ENCODE peak calls at places on chromosomes 13 and 19, in nine cellular contexts. One of them, this sample, is unnamed. For H3K9me3, the result is how much of the 10 kb centered on the place peaks cover.

GRCh38 chr19:18373892-18374629 is 11.9 kb upstream of the GDF15 start:
- DNase-seq in Peyer's patch: peak
- DNase-seq in esophagus squamous epithelium: peak
- DNase-seq in IMR-90: peak
- DNase-seq in sigmoid colon: peak
- DNase-seq in transverse colon: peak
- DNase-seq in upper lobe of left lung: peak
- DNase-seq in breast epithelium: peak
- DNase-seq in heart left ventricle: peak
- DNase-seq in this sample: peak

GRCh38 chr13:41352935-41353801 is 42.1 kb downstream of the NAA16 start:
- DNase-seq in Peyer's patch: no peak
- DNase-seq in esophagus squamous epithelium: no peak
- DNase-seq in IMR-90: peak
- DNase-seq in sigmoid colon: no peak
- DNase-seq in transverse colon: no peak
- DNase-seq in upper lobe of left lung: no peak
- DNase-seq in breast epithelium: no peak
- DNase-seq in heart left ventricle: no peak
- DNase-seq in this sample: no peak

GRCh38 chr19:10826236-10826635 is 9.8 kb downstream of the TMED1 start:
- DNase-seq in Peyer's patch: no peak
- DNase-seq in esophagus squamous epithelium: no peak
- DNase-seq in IMR-90: no peak
- DNase-seq in sigmoid colon: no peak
- DNase-seq in transverse colon: no peak
- DNase-seq in upper lobe of left lung: no peak
- DNase-seq in breast epithelium: no peak
- DNase-seq in heart left ventricle: no peak
- DNase-seq in this sample: no peak

GRCh38 chr13:25864116-25864515 is 187.7 kb downstream of the SHISA2 start:
- DNase-seq in Peyer's patch: no peak
- DNase-seq in esophagus squamous epithelium: no peak
- DNase-seq in IMR-90: no peak
- DNase-seq in sigmoid colon: no peak
- DNase-seq in transverse colon: no peak
- DNase-seq in upper lobe of left lung: no peak
- DNase-seq in breast epithelium: no peak
- DNase-seq in heart left ventricle: no peak
- DNase-seq in this sample: no peak

GRCh38 chr13:111388851-111389500 is 68.5 kb downstream of the TEX29 start:
- DNase-seq in Peyer's patch: no peak
- DNase-seq in esophagus squamous epithelium: no peak
- DNase-seq in IMR-90: no peak
- DNase-seq in sigmoid colon: no peak
- DNase-seq in transverse colon: no peak
- DNase-seq in upper lobe of left lung: peak
- DNase-seq in breast epithelium: no peak
- DNase-seq in heart left ventricle: no peak
- DNase-seq in this sample: no peak

GRCh38 chr19:1467512-1468273 is 11.3 kb downstream of the C19orf25 start:
- DNase-seq in Peyer's patch: no peak
- DNase-seq in esophagus squamous epithelium: no peak
- DNase-seq in IMR-90: no peak
- DNase-seq in sigmoid colon: no peak
- DNase-seq in transverse colon: no peak
- DNase-seq in upper lobe of left lung: no peak
- DNase-seq in breast epithelium: no peak
- DNase-seq in heart left ventricle: peak
- DNase-seq in this sample: no peak

GRCh38 chr13:60758637-60759036 is 361.6 kb downstream of the TDRD3 start:
- DNase-seq in Peyer's patch: no peak
- DNase-seq in esophagus squamous epithelium: no peak
- DNase-seq in IMR-90: no peak
- DNase-seq in sigmoid colon: no peak
- DNase-seq in transverse colon: no peak
- DNase-seq in upper lobe of left lung: no peak
- DNase-seq in breast epithelium: no peak
- DNase-seq in heart left ventricle: no peak
- DNase-seq in this sample: peak

GRCh38 chr13:95652821-95653220 is 8.3 kb upstream of the DZIP1 start:
- DNase-seq in Peyer's patch: no peak
- DNase-seq in esophagus squamous epithelium: no peak
- DNase-seq in IMR-90: no peak
- DNase-seq in sigmoid colon: no peak
- DNase-seq in transverse colon: no peak
- DNase-seq in upper lobe of left lung: no peak
- DNase-seq in breast epithelium: no peak
- DNase-seq in heart left ventricle: no peak
- DNase-seq in this sample: no peak

GRCh38 chr19:33171916-33172359 is 22.2 kb upstream of the LRP3 start:
- DNase-seq in Peyer's patch: no peak
- DNase-seq in esophagus squamous epithelium: no peak
- DNase-seq in IMR-90: peak
- DNase-seq in sigmoid colon: no peak
- DNase-seq in transverse colon: no peak
- DNase-seq in upper lobe of left lung: no peak
- DNase-seq in breast epithelium: no peak
- DNase-seq in heart left ventricle: no peak
- DNase-seq in this sample: no peak

GRCh38 chr19:10797078-10797477 is 38.9 kb downstream of the TMED1 start:
- DNase-seq in Peyer's patch: peak
- DNase-seq in esophagus squamous epithelium: no peak
- DNase-seq in IMR-90: no peak
- DNase-seq in sigmoid colon: no peak
- DNase-seq in transverse colon: no peak
- DNase-seq in upper lobe of left lung: no peak
- DNase-seq in breast epithelium: no peak
- DNase-seq in heart left ventricle: no peak
- DNase-seq in this sample: no peak

DNA sequence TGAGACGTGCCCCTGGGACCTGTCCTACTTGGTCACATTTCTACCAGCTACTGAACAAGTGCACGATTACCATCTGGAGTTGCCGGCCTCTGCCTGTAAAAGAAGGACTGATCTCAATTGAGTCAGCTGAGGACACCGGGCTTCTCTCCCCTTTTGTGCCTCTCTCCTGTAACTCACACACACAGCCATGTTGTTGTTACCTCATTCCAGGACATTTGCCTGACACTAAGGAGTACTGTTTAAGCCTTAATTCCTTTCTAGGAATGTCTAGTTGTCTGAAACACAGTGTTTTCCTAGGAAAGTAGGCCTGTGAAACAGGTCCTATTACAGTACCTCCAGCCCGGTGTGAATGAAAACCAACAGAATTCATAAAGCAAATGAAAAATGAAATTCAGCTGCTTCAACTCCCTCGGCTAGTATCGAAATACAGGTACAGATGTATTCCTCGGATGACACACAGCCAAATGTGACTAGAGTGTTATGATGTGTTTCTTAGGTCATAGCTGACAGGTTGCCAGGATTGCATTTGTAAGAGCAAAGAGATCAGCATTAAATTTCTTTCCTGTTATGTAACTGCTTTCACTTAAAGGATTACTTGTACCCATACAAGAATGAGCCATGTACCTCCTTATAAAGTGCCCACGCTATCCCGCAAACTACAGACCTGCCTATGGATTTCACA is 152.0 kb upstream of the IRS2 start:
- DNase-seq in Peyer's patch: no peak
- DNase-seq in esophagus squamous epithelium: no peak
- DNase-seq in IMR-90: peak
- DNase-seq in sigmoid colon: no peak
- DNase-seq in transverse colon: no peak
- DNase-seq in upper lobe of left lung: no peak
- DNase-seq in breast epithelium: no peak
- DNase-seq in heart left ventricle: no peak
- DNase-seq in this sample: no peak
- TF ChIP-seq POLR2A in Peyer's patch: no peak
- TF ChIP-seq POLR2A in esophagus squamous epithelium: no peak
- TF ChIP-seq POLR2A in IMR-90: no peak
- TF ChIP-seq POLR2A in sigmoid colon: no peak
- TF ChIP-seq POLR2A in transverse colon: no peak
- TF ChIP-seq POLR2A in upper lobe of left lung: no peak
- TF ChIP-seq POLR2A in breast epithelium: no peak
- TF ChIP-seq POLR2A in heart left ventricle: no peak
- TF ChIP-seq POLR2A in this sample: no peak

DNA sequence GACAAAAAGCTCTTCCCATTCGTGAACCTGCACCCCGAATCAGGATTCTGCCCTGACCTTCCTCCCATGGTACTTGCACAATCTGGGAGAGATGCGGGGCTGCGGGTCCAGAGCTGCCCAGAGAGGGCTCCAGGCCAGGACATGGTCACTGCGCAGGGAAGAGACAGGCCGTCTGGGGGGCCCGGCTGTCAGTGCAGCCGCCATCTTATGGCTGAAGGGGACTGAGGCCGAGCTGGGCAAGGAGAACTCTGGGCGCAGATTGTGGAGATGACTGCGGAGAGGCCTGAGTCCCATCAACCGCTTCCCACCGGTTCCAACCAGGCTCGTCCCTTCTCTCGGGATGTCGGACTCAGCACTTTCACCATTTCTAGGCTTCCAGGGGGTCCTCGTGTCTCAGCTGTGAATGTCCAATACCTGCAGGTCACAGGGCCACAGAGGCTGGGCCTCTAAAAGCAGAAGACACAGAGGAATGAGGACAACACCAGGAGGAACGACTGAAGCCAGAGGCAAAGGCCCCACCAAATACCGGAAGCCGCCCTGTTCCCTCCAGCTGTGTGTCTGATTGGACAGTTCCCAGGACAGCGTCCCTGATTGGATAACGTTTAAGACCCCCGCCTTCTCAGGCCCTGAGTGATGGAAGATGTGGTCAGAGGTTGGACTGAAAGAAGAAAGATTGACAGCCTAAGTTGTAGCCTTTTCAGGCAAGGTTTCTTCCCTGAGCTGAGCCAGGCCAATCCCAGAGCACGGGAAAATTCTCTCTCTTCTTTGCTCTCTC is 117.1 kb upstream of the ZNF91 start:
- DNase-seq in Peyer's patch: no peak
- DNase-seq in esophagus squamous epithelium: no peak
- DNase-seq in IMR-90: no peak
- DNase-seq in sigmoid colon: no peak
- DNase-seq in transverse colon: no peak
- DNase-seq in upper lobe of left lung: no peak
- DNase-seq in breast epithelium: no peak
- DNase-seq in heart left ventricle: no peak
- DNase-seq in this sample: no peak
- H3K9me3 ChIP-seq in Peyer's patch: under half
- H3K9me3 ChIP-seq in esophagus squamous epithelium: under half
- H3K9me3 ChIP-seq in IMR-90: under half
- H3K9me3 ChIP-seq in sigmoid colon: under half
- H3K9me3 ChIP-seq in transverse colon: under half
- H3K9me3 ChIP-seq in upper lobe of left lung: under half
- H3K9me3 ChIP-seq in breast epithelium: under half
- H3K9me3 ChIP-seq in heart left ventricle: under half
- H3K9me3 ChIP-seq in this sample: under half

DNA sequence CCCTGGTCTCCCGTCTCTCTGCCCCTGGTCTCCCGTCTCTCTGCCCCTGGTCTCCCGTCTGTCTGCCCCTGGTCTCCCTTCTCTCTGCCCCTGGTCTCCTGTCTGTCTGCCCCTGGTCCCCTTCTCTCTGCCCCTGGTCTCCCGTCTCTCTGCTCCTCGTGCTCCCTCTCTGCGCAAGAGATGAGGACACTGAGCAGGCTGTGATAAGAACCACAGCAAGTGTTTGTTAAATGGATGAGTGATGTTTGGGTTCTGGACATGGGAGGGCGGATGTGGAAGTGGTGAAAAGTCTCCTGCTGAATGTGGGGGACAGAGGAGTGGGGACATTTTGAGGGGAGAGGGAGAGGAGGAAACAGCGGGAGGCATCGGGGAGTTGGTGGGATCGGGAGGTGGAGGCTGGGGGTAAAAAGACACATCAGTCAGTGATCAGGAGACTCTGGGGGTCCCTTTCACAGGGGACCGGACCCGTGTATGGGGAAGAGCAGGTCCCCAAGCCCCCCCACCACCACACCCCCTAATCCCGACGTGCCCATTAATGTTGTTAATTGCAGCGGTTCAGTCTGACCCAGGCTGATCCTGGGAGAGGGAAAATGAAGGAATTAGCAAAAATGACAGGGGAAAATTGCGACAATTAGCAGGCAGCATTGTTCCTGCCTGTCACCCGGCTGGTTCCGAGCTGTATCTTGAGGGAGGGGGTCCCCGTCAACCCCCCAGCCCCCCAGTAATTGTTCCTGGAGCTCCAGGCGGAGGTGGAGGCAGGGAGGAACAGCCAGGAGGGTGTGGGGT is 8.1 kb downstream of the NPAS1 start:
- DNase-seq in Peyer's patch: no peak
- DNase-seq in esophagus squamous epithelium: no peak
- DNase-seq in IMR-90: no peak
- DNase-seq in sigmoid colon: no peak
- DNase-seq in transverse colon: no peak
- DNase-seq in upper lobe of left lung: no peak
- DNase-seq in breast epithelium: no peak
- DNase-seq in heart left ventricle: no peak
- DNase-seq in this sample: no peak
- H3K4me3 ChIP-seq in Peyer's patch: no peak
- H3K4me3 ChIP-seq in esophagus squamous epithelium: no peak
- H3K4me3 ChIP-seq in IMR-90: no peak
- H3K4me3 ChIP-seq in sigmoid colon: no peak
- H3K4me3 ChIP-seq in transverse colon: no peak
- H3K4me3 ChIP-seq in upper lobe of left lung: no peak
- H3K4me3 ChIP-seq in breast epithelium: no peak
- H3K4me3 ChIP-seq in heart left ventricle: no peak
- H3K4me3 ChIP-seq in this sample: no peak

GRCh38 chr19:2648528-2648937 is 54.0 kb downstream of the GNG7 start:
- DNase-seq in Peyer's patch: peak
- DNase-seq in esophagus squamous epithelium: no peak
- DNase-seq in IMR-90: peak
- DNase-seq in sigmoid colon: peak
- DNase-seq in transverse colon: peak
- DNase-seq in upper lobe of left lung: peak
- DNase-seq in breast epithelium: peak
- DNase-seq in heart left ventricle: peak
- DNase-seq in this sample: peak
- TF ChIP-seq POLR2A in Peyer's patch: no peak
- TF ChIP-seq POLR2A in esophagus squamous epithelium: no peak
- TF ChIP-seq POLR2A in IMR-90: no peak
- TF ChIP-seq POLR2A in sigmoid colon: no peak
- TF ChIP-seq POLR2A in transverse colon: no peak
- TF ChIP-seq POLR2A in upper lobe of left lung: no peak
- TF ChIP-seq POLR2A in breast epithelium: no peak
- TF ChIP-seq POLR2A in heart left ventricle: no peak
- TF ChIP-seq POLR2A in this sample: no peak